ENCODE peak calls at places on chromosome 14, in four cellular contexts. A, C, Q and J are unnamed samples. For H3K4me1, the result is how much of the 10 kb centered on the place peaks cover.

GRCh38 chr14:92734618-92735017 is 13.8 kb downstream of the LGMN start:
- DNase-seq in A (no peak), C (no peak), Q (no peak), J (no peak)

GRCh38 chr14:104014764-104015163 is 70.7 kb upstream of the ASPG start:
- DNase-seq in A (no peak), C (no peak), Q (no peak), J (no peak)

GRCh38 chr14:31207287-31207745 is 277 bp downstream of the HECTD1 start:
- DNase-seq in A (no peak), C (no peak), Q (no peak), J (no peak)

GRCh38 chr14:36767603-36768281 is 106.1 kb downstream of the PAX9 start:
- DNase-seq in A (no peak), C (no peak), Q (peak), J (no peak)

GRCh38 chr14:91350813-91351507 is 66.7 kb downstream of the CCDC88C start:
- DNase-seq in A (no peak), C (no peak), Q (no peak), J (no peak)

GRCh38 chr14:103016071-103016470 is 41.3 kb downstream of the CDC42BPB start:
- DNase-seq in A (no peak), C (no peak), Q (no peak), J (no peak)

GRCh38 chr14:98070521-98070920 is 1201.5 kb downstream of the BCL11B start:
- DNase-seq in A (no peak), C (no peak), Q (no peak), J (no peak)

GRCh38 chr14:62691613-62692489 is 353.4 kb downstream of the KCNH5 start:
- DNase-seq in A (no peak), C (peak), Q (no peak), J (peak)

GRCh38 chr14:56903304-56904021 is 93.2 kb upstream of the OTX2 start:
- DNase-seq in A (no peak), C (no peak), Q (no peak), J (no peak)

GRCh38 chr14:30355431-30355913 is 203.5 kb upstream of the G2E3 start:
- DNase-seq in A (no peak), C (peak), Q (no peak), J (no peak)

GRCh38 chr14:71143391-71144290 is 236.4 kb downstream of the PCNX1 start:
- DNase-seq in A (no peak), C (peak), Q (peak), J (no peak)

GRCh38 chr14:97379091-97379531 is 581.9 kb downstream of the VRK1 start:
- DNase-seq in A (no peak), C (no peak), Q (no peak), J (no peak)

DNA sequence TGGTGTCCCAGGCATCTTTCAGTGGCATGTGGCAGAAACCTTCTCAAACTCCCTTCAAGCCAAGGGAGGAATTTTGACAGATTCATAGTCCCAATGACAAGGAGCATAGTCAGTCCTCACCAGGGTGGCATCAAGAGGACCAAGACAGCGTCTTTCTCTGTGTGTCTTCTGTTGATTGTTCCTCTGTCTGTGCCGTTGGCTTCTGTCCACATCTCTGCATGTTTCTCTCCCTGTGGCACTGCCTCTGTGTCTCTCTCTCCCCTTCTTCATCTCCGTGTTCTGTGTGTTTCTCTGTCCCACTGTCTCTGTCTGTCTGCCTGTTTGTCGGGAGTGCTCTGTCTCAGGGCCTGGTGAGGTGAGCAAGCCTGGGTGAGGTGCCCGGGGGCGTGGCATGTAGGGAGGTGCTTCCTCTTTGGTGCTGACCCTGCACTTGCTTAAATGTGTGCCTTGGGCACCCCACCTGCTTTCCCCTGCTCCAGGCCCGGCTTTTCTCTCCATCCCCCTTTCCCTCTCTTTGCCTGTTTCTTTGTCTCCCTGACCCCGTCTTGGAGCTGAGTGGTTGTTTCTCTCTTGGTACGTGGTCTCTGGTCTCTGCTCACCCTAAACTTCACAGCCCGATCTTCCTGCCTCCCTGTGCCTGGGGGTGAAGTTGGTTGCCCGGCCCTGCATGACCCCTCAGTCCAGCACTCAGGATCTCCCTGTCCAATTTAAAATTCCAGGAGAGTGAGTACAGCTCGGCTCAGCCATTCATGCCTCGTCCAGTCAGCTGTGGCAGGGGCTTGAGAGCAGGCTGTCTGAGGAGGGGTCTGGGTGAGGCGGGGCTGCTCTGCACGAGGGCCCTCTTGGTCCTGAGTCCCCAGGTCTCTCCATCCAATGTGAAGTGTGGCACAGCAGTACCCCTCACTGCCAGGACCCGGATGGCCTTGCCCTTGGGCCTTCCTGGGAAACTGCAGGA is 28.5 kb downstream of the JDP2 start:
- DNase-seq in A (no peak), C (no peak), Q (no peak), J (no peak)
- H3K4me1 ChIP-seq in A (under half), C (under half), Q (under half), J (under half)

GRCh38 chr14:94689218-94689984 is 77.2 kb downstream of the SERPINA3 start:
- DNase-seq in A (no peak), C (no peak), Q (peak), J (no peak)
- TF ChIP-seq TCF7L2 in A (no peak), C (no peak), Q (no peak), J (no peak)

GRCh38 chr14:73458219-73458976 is at the start of gene NUMB:
- DNase-seq in A (peak), C (peak), Q (peak), J (peak)
- TF ChIP-seq CTCF in A (no peak), C (no peak), Q (no peak), J (no peak)

GRCh38 chr14:21100931-21101330 is at the start of gene TMEM253:
- DNase-seq in A (no peak), C (no peak), Q (no peak), J (no peak)
- H3K4me1 ChIP-seq in A (half or more), C (half or more), Q (under half), J (under half)